ENCODE peak calls at places on chromosomes 11 and 22, in ten cellular contexts. One of them, this sample, is unnamed.

GRCh38 chr11:45615182-45615792 is 50.1 kb downstream of the CHST1 start:
- DNase-seq in HepG2: no peak
- DNase-seq in suprapubic skin: no peak
- DNase-seq in prostate gland: no peak
- DNase-seq in sigmoid colon: no peak
- DNase-seq in spleen: no peak
- DNase-seq in transverse colon: no peak
- DNase-seq in HCT116: no peak
- DNase-seq in Panc1: no peak
- DNase-seq in HL-60: no peak
- DNase-seq in this sample: no peak

GRCh38 chr11:3832816-3833215 is 7.9 kb downstream of the RHOG start:
- DNase-seq in HepG2: no peak
- DNase-seq in suprapubic skin: no peak
- DNase-seq in prostate gland: no peak
- DNase-seq in sigmoid colon: no peak
- DNase-seq in spleen: peak
- DNase-seq in transverse colon: no peak
- DNase-seq in HCT116: no peak
- DNase-seq in Panc1: no peak
- DNase-seq in HL-60: no peak
- DNase-seq in this sample: no peak

GRCh38 chr11:114621950-114622809 is 26.6 kb upstream of the NXPE4 start:
- DNase-seq in HepG2: no peak
- DNase-seq in suprapubic skin: no peak
- DNase-seq in prostate gland: no peak
- DNase-seq in sigmoid colon: no peak
- DNase-seq in spleen: no peak
- DNase-seq in transverse colon: no peak
- DNase-seq in HCT116: no peak
- DNase-seq in Panc1: no peak
- DNase-seq in HL-60: no peak
- DNase-seq in this sample: no peak

GRCh38 chr11:12170984-12171383 is 60.6 kb downstream of the MICAL2 start:
- DNase-seq in HepG2: no peak
- DNase-seq in suprapubic skin: no peak
- DNase-seq in prostate gland: no peak
- DNase-seq in sigmoid colon: peak
- DNase-seq in spleen: no peak
- DNase-seq in transverse colon: no peak
- DNase-seq in HCT116: no peak
- DNase-seq in Panc1: no peak
- DNase-seq in HL-60: no peak
- DNase-seq in this sample: no peak

GRCh38 chr22:22720201-22720723 is 75.8 kb downstream of the GGTLC2 start:
- DNase-seq in HepG2: peak
- DNase-seq in suprapubic skin: no peak
- DNase-seq in prostate gland: no peak
- DNase-seq in sigmoid colon: no peak
- DNase-seq in spleen: no peak
- DNase-seq in transverse colon: peak
- DNase-seq in HCT116: peak
- DNase-seq in Panc1: peak
- DNase-seq in HL-60: peak
- DNase-seq in this sample: no peak

GRCh38 chr11:128905345-128906184 is 14.4 kb downstream of the KCNJ5 start:
- DNase-seq in HepG2: no peak
- DNase-seq in suprapubic skin: no peak
- DNase-seq in prostate gland: peak
- DNase-seq in sigmoid colon: no peak
- DNase-seq in spleen: no peak
- DNase-seq in transverse colon: peak
- DNase-seq in HCT116: peak
- DNase-seq in Panc1: no peak
- DNase-seq in HL-60: no peak
- DNase-seq in this sample: peak

GRCh38 chr11:65499713-65500261 is 942 bp downstream of the MALAT1 start:
- DNase-seq in HepG2: no peak
- DNase-seq in suprapubic skin: no peak
- DNase-seq in prostate gland: no peak
- DNase-seq in sigmoid colon: no peak
- DNase-seq in spleen: no peak
- DNase-seq in transverse colon: no peak
- DNase-seq in HCT116: no peak
- DNase-seq in Panc1: no peak
- DNase-seq in HL-60: no peak
- DNase-seq in this sample: no peak

GRCh38 chr22:30186535-30186934 is 60.0 kb downstream of the LIF start:
- DNase-seq in HepG2: peak
- DNase-seq in suprapubic skin: no peak
- DNase-seq in prostate gland: no peak
- DNase-seq in sigmoid colon: no peak
- DNase-seq in spleen: no peak
- DNase-seq in transverse colon: no peak
- DNase-seq in HCT116: no peak
- DNase-seq in Panc1: no peak
- DNase-seq in HL-60: peak
- DNase-seq in this sample: no peak

GRCh38 chr22:33521879-33522665 is 398.2 kb downstream of the LARGE1 start:
- DNase-seq in HepG2: no peak
- DNase-seq in suprapubic skin: no peak
- DNase-seq in prostate gland: no peak
- DNase-seq in sigmoid colon: no peak
- DNase-seq in spleen: no peak
- DNase-seq in transverse colon: no peak
- DNase-seq in HCT116: no peak
- DNase-seq in Panc1: no peak
- DNase-seq in HL-60: no peak
- DNase-seq in this sample: no peak

GRCh38 chr11:109120341-109120740 is 301.6 kb upstream of the C11orf87 start:
- DNase-seq in HepG2: no peak
- DNase-seq in suprapubic skin: no peak
- DNase-seq in prostate gland: no peak
- DNase-seq in sigmoid colon: no peak
- DNase-seq in spleen: no peak
- DNase-seq in transverse colon: no peak
- DNase-seq in HCT116: no peak
- DNase-seq in Panc1: no peak
- DNase-seq in HL-60: no peak
- DNase-seq in this sample: no peak
- H3K4me3 ChIP-seq in HepG2: no peak
- H3K4me3 ChIP-seq in suprapubic skin: no peak
- H3K4me3 ChIP-seq in prostate gland: no peak
- H3K4me3 ChIP-seq in sigmoid colon: no peak
- H3K4me3 ChIP-seq in spleen: no peak
- H3K4me3 ChIP-seq in transverse colon: no peak
- H3K4me3 ChIP-seq in HCT116: no peak
- H3K4me3 ChIP-seq in Panc1: no peak
- H3K4me3 ChIP-seq in HL-60: no peak
- H3K4me3 ChIP-seq in this sample: no peak

DNA sequence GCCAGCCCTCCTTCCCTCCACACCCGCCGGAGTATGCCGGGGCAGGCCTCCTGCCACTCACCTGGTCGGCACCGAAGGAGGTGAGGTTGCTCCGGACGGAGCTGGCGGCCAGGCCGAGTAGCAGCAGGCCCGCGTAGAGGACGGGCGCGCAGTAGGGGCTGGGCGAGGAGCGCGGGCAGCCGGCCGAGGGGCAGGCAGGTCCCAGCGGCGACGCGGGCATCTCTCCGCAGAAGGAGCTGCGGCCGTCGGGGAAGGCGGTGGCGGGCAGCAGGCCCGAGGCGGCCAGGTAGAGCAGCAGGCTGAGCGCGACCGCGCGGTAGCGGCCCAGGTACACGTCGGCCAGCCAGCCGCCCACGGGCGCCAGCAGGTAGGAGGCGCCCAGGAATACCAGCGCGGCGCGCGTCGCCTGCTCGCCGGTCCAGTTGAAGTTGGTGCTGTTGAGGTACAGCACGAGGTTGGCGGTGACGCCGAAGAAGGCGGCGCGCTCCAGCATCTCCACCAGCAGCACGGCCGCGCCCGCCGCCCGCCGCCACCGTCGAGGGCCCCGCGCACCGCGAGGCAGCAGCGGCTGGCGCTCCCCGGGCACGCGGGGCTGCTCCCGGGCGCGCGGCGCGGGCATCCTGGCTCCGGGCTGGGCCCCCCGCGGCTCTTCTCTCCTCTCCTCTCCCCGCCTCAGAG is 904 bp downstream of the SLC15A3 start:
- DNase-seq in HepG2: no peak
- DNase-seq in suprapubic skin: no peak
- DNase-seq in prostate gland: no peak
- DNase-seq in sigmoid colon: no peak
- DNase-seq in spleen: peak
- DNase-seq in transverse colon: no peak
- DNase-seq in HCT116: no peak
- DNase-seq in Panc1: no peak
- DNase-seq in HL-60: no peak
- DNase-seq in this sample: peak
- H3K27ac ChIP-seq in HepG2: no peak
- H3K27ac ChIP-seq in suprapubic skin: no peak
- H3K27ac ChIP-seq in prostate gland: peak
- H3K27ac ChIP-seq in sigmoid colon: peak
- H3K27ac ChIP-seq in spleen: peak
- H3K27ac ChIP-seq in transverse colon: peak
- H3K27ac ChIP-seq in HCT116: no peak
- H3K27ac ChIP-seq in Panc1: no peak
- H3K27ac ChIP-seq in HL-60: no peak
- H3K27ac ChIP-seq in this sample: peak

DNA sequence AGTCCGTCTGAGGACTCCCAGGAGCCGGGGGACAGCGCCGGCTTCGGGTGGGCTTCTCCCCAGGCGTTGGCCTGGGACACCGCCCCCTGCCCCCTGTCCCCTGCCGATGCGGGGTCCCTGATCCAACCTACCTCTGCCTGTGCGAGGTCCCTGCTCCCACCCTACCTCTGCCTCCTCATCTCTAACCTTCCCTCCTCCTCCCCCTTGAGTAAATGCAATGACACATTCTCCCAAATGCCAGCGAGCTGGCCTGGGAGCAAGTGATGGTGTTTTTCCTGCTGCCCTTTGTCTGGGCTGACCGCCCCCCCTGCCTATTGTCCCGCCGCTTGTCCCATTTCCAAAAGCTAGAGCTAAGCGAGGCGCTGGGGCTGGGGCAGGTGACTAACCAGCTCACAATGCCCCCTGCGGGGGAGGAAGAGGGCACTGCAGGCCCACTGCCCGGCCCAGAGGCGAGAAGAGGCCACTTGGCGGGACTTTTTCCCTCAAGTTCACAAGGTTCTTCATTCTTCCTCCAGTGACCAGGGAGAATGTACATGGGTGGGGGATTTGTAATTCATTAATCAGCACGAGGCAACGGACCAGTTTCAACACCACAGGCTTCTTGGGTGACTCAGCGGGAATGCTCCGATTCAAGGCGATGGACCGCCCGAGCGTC is 645 bp upstream of the CLCF1 start:
- DNase-seq in HepG2: peak
- DNase-seq in suprapubic skin: peak
- DNase-seq in prostate gland: peak
- DNase-seq in sigmoid colon: peak
- DNase-seq in spleen: peak
- DNase-seq in transverse colon: peak
- DNase-seq in HCT116: peak
- DNase-seq in Panc1: peak
- DNase-seq in HL-60: peak
- DNase-seq in this sample: peak
- TF ChIP-seq POLR2AphosphoS5 in HepG2: no peak
- TF ChIP-seq POLR2AphosphoS5 in suprapubic skin: peak
- TF ChIP-seq POLR2AphosphoS5 in prostate gland: peak
- TF ChIP-seq POLR2AphosphoS5 in sigmoid colon: peak
- TF ChIP-seq POLR2AphosphoS5 in spleen: peak
- TF ChIP-seq POLR2AphosphoS5 in transverse colon: peak
- TF ChIP-seq POLR2AphosphoS5 in HCT116: peak
- TF ChIP-seq POLR2AphosphoS5 in Panc1: peak
- TF ChIP-seq POLR2AphosphoS5 in HL-60: no peak
- TF ChIP-seq POLR2AphosphoS5 in this sample: peak

GRCh38 chr22:40535189-40535512 is 101.4 kb downstream of the MRTFA start:
- DNase-seq in HepG2: no peak
- DNase-seq in suprapubic skin: no peak
- DNase-seq in prostate gland: no peak
- DNase-seq in sigmoid colon: no peak
- DNase-seq in spleen: no peak
- DNase-seq in transverse colon: no peak
- DNase-seq in HCT116: no peak
- DNase-seq in Panc1: no peak
- DNase-seq in HL-60: no peak
- DNase-seq in this sample: no peak

GRCh38 chr22:40534379-40535188 is 101.9 kb downstream of the MRTFA start:
- DNase-seq in HepG2: no peak
- DNase-seq in suprapubic skin: no peak
- DNase-seq in prostate gland: no peak
- DNase-seq in sigmoid colon: no peak
- DNase-seq in spleen: no peak
- DNase-seq in transverse colon: no peak
- DNase-seq in HCT116: no peak
- DNase-seq in Panc1: no peak
- DNase-seq in HL-60: peak
- DNase-seq in this sample: no peak

GRCh38 chr22:40531951-40532900 is 104.3 kb downstream of the MRTFA start:
- DNase-seq in HepG2: no peak
- DNase-seq in suprapubic skin: no peak
- DNase-seq in prostate gland: no peak
- DNase-seq in sigmoid colon: no peak
- DNase-seq in spleen: no peak
- DNase-seq in transverse colon: no peak
- DNase-seq in HCT116: no peak
- DNase-seq in Panc1: no peak
- DNase-seq in HL-60: no peak
- DNase-seq in this sample: no peak

GRCh38 chr22:40535642-40536041 is 100.9 kb downstream of the MRTFA start:
- DNase-seq in HepG2: no peak
- DNase-seq in suprapubic skin: no peak
- DNase-seq in prostate gland: no peak
- DNase-seq in sigmoid colon: no peak
- DNase-seq in spleen: no peak
- DNase-seq in transverse colon: no peak
- DNase-seq in HCT116: no peak
- DNase-seq in Panc1: no peak
- DNase-seq in HL-60: no peak
- DNase-seq in this sample: no peak

GRCh38 chr22:40533712-40534378 is 102.7 kb downstream of the MRTFA start:
- DNase-seq in HepG2: no peak
- DNase-seq in suprapubic skin: no peak
- DNase-seq in prostate gland: no peak
- DNase-seq in sigmoid colon: no peak
- DNase-seq in spleen: no peak
- DNase-seq in transverse colon: peak
- DNase-seq in HCT116: no peak
- DNase-seq in Panc1: no peak
- DNase-seq in HL-60: peak
- DNase-seq in this sample: no peak
- H3K4me3 ChIP-seq in HepG2: no peak
- H3K4me3 ChIP-seq in suprapubic skin: peak
- H3K4me3 ChIP-seq in prostate gland: no peak
- H3K4me3 ChIP-seq in sigmoid colon: peak
- H3K4me3 ChIP-seq in spleen: peak
- H3K4me3 ChIP-seq in transverse colon: no peak
- H3K4me3 ChIP-seq in HCT116: no peak
- H3K4me3 ChIP-seq in Panc1: peak
- H3K4me3 ChIP-seq in HL-60: no peak
- H3K4me3 ChIP-seq in this sample: peak

GRCh38 chr11:74845978-74846517 is 97.4 kb downstream of the RNF169 start:
- DNase-seq in HepG2: no peak
- DNase-seq in suprapubic skin: no peak
- DNase-seq in prostate gland: no peak
- DNase-seq in sigmoid colon: no peak
- DNase-seq in spleen: no peak
- DNase-seq in transverse colon: no peak
- DNase-seq in HCT116: no peak
- DNase-seq in Panc1: no peak
- DNase-seq in HL-60: no peak
- DNase-seq in this sample: no peak
- H3K27ac ChIP-seq in HepG2: no peak
- H3K27ac ChIP-seq in suprapubic skin: no peak
- H3K27ac ChIP-seq in prostate gland: no peak
- H3K27ac ChIP-seq in sigmoid colon: no peak
- H3K27ac ChIP-seq in spleen: no peak
- H3K27ac ChIP-seq in transverse colon: no peak
- H3K27ac ChIP-seq in HCT116: no peak
- H3K27ac ChIP-seq in Panc1: no peak
- H3K27ac ChIP-seq in HL-60: no peak
- H3K27ac ChIP-seq in this sample: no peak

This sample was measured in stomach.